ENCODE peak calls at places on chromosomes 11 and 22, in seven cellular contexts. E is activated CD8-positive, alpha-beta T cell treated with anti-CD3 and anti-CD28 coated beads for 36 hours; P is CD8-positive, alpha-beta T cell; S is pancreas; Q is cardiac fibroblast; Y is HCT116; I is sigmoid colon. V is an unnamed sample.

GRCh38 chr22:45314054-45314721 is 4.5 kb downstream of the FAM118A start:
- DNase-seq in P (no peak), Q (no peak), I (no peak), S (no peak), E (no peak), Y (no peak), V (no peak)

GRCh38 chr11:342328-342727 is 21.7 kb upstream of the IFITM3 start:
- DNase-seq in E (no peak), Q (no peak), S (no peak), P (no peak), Y (no peak), I (peak), V (no peak)

GRCh38 chr22:19629331-19629719 is 85.0 kb upstream of the SEPTIN5 start:
- DNase-seq in S (no peak), I (peak), P (no peak), E (no peak), Q (no peak), Y (no peak), V (no peak)

GRCh38 chr11:75536786-75537629 is 11.3 kb upstream of the GDPD5 start:
- DNase-seq in I (no peak), P (no peak), Y (peak), Q (peak), S (no peak), E (peak), V (peak)

GRCh38 chr22:41197808-41198585 is 7.1 kb upstream of the L3MBTL2 start:
- DNase-seq in Q (peak), E (peak), P (no peak), Y (no peak), S (no peak), I (no peak), V (no peak)

GRCh38 chr11:57903441-57904123 is 120.1 kb upstream of the OR9Q1 start:
- DNase-seq in I (no peak), E (peak), Q (peak), Y (peak), P (peak), S (peak), V (no peak)

GRCh38 chr11:73388241-73389133 is 12.3 kb downstream of the RELT start:
- DNase-seq in I (peak), P (no peak), Y (no peak), S (no peak), E (no peak), Q (no peak), V (no peak)

GRCh38 chr22:45328822-45329535 is 19.2 kb downstream of the FAM118A start:
- DNase-seq in E (no peak), I (no peak), Y (no peak), P (no peak), Q (no peak), S (no peak), V (no peak)

GRCh38 chr11:8206251-8207079 is 37.6 kb upstream of the RIC3 start:
- DNase-seq in E (no peak), Y (no peak), P (no peak), I (no peak), S (peak), Q (no peak), V (no peak)

GRCh38 chr11:28834877-28835276 is 726.7 kb downstream of the METTL15 start:
- DNase-seq in S (no peak), Y (no peak), P (no peak), E (no peak), I (no peak), Q (peak), V (no peak)

GRCh38 chr11:16098827-16099226 is 257.5 kb downstream of the SOX6 start:
- DNase-seq in E (no peak), Q (no peak), P (no peak), Y (no peak), I (no peak), S (no peak), V (no peak)

GRCh38 chr22:38569972-38570840 is at the start of gene DMC1:
- DNase-seq in I (peak), S (peak), Q (peak), Y (peak), P (peak), E (peak), V (peak)

GRCh38 chr11:59875856-59876519 is 2.6 kb upstream of the OOSP3 start:
- DNase-seq in Q (no peak), I (no peak), E (no peak), Y (no peak), P (no peak), S (peak), V (no peak)

GRCh38 chr11:68997124-68997994 is 15.7 kb downstream of the MRGPRF start:
- DNase-seq in S (no peak), I (peak), Q (no peak), P (no peak), E (no peak), Y (no peak), V (no peak)

GRCh38 chr11:777288-778255 is at the start of gene GATD1:
- DNase-seq in I (peak), Q (peak), E (peak), Y (peak), S (peak), P (peak), V (peak)

GRCh38 chr11:75272821-75273301 is 32.3 kb downstream of the TPBGL start:
- DNase-seq in S (no peak), Q (no peak), E (no peak), Y (no peak), I (peak), P (peak), V (no peak)

GRCh38 chr11:72816404-72816990 is 2.3 kb downstream of the ATG16L2 start:
- DNase-seq in S (no peak), E (no peak), Q (no peak), P (no peak), Y (no peak), I (no peak), V (no peak)

GRCh38 chr22:40326905-40327735 is 19.2 kb upstream of the ADSL start:
- DNase-seq in I (no peak), E (peak), Y (no peak), P (no peak), S (no peak), Q (peak), V (no peak)

GRCh38 chr22:49690454-49690853 is 137.2 kb downstream of the BRD1 start:
- DNase-seq in E (no peak), P (peak), Y (no peak), I (no peak), Q (no peak), S (no peak), V (no peak)

GRCh38 chr11:8301622-8302021 is 37.9 kb upstream of the LMO1 start:
- DNase-seq in Q (no peak), P (no peak), E (no peak), S (no peak), Y (no peak), I (peak), V (no peak)

GRCh38 chr11:132408877-132409276 is 1038.5 kb downstream of the NTM start:
- DNase-seq in E (no peak), I (no peak), P (no peak), Q (no peak), Y (no peak), S (no peak), V (peak)

GRCh38 chr22:17152971-17153370 is 6.1 kb downstream of the HDHD5 start:
- DNase-seq in P (no peak), Y (no peak), S (no peak), E (no peak), Q (no peak), I (no peak), V (no peak)

GRCh38 chr11:69429716-69430491 is 51.6 kb upstream of the LINC01488 start:
- DNase-seq in I (peak), E (no peak), S (no peak), Q (no peak), P (no peak), Y (no peak), V (no peak)

GRCh38 chr11:135019343-135019742 is 607.3 kb upstream of the B3GAT1 start:
- DNase-seq in Y (no peak), I (no peak), P (no peak), E (no peak), S (no peak), Q (no peak), V (no peak)

GRCh38 chr11:104152941-104153340 is 11.0 kb downstream of the PDGFD start:
- DNase-seq in Q (no peak), P (no peak), S (no peak), I (no peak), E (no peak), Y (no peak), V (no peak)

GRCh38 chr11:65315204-65315865 is 669 bp downstream of the CDC42EP2 start:
- DNase-seq in Y (peak), P (peak), E (peak), S (peak), I (peak), Q (peak), V (peak)

GRCh38 chr11:7450836-7451235 is 34.5 kb upstream of the OLFML1 start:
- DNase-seq in Q (peak), Y (no peak), S (no peak), I (no peak), P (no peak), E (no peak), V (no peak)

GRCh38 chr11:86749861-86750401 is 50.4 kb upstream of the PRSS23 start:
- DNase-seq in I (no peak), E (no peak), S (no peak), P (no peak), Y (no peak), Q (no peak), V (no peak)

GRCh38 chr11:65859812-65860277 is 388 bp upstream of the MUS81 start:
- DNase-seq in P (no peak), E (no peak), Q (no peak), I (no peak), S (no peak), Y (no peak), V (no peak)

GRCh38 chr11:75337195-75337654 is 14.2 kb downstream of the ARRB1 start:
- DNase-seq in Q (peak), Y (no peak), I (peak), P (no peak), E (no peak), S (no peak), V (no peak)

GRCh38 chr11:8917157-8917820 is 6.3 kb downstream of the AKIP1 start:
- DNase-seq in P (no peak), S (no peak), Q (peak), Y (no peak), I (peak), E (no peak), V (no peak)

GRCh38 chr11:2930705-2931415 is 1.6 kb upstream of the PHLDA2 start:
- DNase-seq in Y (peak), S (peak), E (peak), I (peak), Q (peak), P (no peak), V (peak)

GRCh38 chr11:2929511-2929879 is 275 bp upstream of the PHLDA2 start:
- DNase-seq in I (peak), Q (peak), E (peak), Y (peak), S (peak), P (no peak), V (peak)

GRCh38 chr11:2928605-2929510 is at the start of gene PHLDA2:
- DNase-seq in Q (peak), S (peak), I (peak), Y (peak), P (peak), E (peak), V (peak)

GRCh38 chr11:2931416-2931746 is 2.2 kb upstream of the PHLDA2 start:
- DNase-seq in Y (no peak), I (peak), E (no peak), P (no peak), Q (no peak), S (no peak), V (no peak)

GRCh38 chr11:2929880-2930704 is 872 bp upstream of the PHLDA2 start:
- DNase-seq in I (peak), S (peak), Q (peak), P (no peak), Y (peak), E (peak), V (peak)
- TF ChIP-seq CTCF in I (no peak), S (no peak), Q (peak), P (peak), Y (no peak), E (peak), V (peak)

GRCh38 chr11:43874738-43875137 is 5.9 kb upstream of the ALKBH3 start:
- DNase-seq in P (no peak), Q (no peak), Y (no peak), I (no peak), E (no peak), S (no peak), V (no peak)

GRCh38 chr11:43879789-43880639 is 617 bp upstream of the ALKBH3 start:
- DNase-seq in I (no peak), Q (no peak), S (no peak), Y (no peak), P (no peak), E (no peak), V (no peak)

GRCh38 chr11:43880640-43881159 is at the start of gene ALKBH3:
- DNase-seq in Y (peak), E (peak), P (peak), Q (peak), I (peak), S (peak), V (peak)
- TF ChIP-seq CTCF in Y (no peak), E (no peak), P (no peak), Q (no peak), I (no peak), S (no peak), V (no peak)

GRCh38 chr11:77548552-77549439 is 41.0 kb upstream of the AQP11 start:
- DNase-seq in P (no peak), I (no peak), E (no peak), S (no peak), Y (no peak), Q (no peak), V (no peak)
- TF ChIP-seq CTCF in P (no peak), I (no peak), E (peak), S (no peak), Y (no peak), Q (no peak), V (no peak)

GRCh38 chr11:10696797-10697620 is 3.5 kb upstream of the IRAG1 start:
- DNase-seq in S (no peak), Q (no peak), Y (no peak), I (no peak), E (no peak), P (no peak), V (no peak)

GRCh38 chr11:10692716-10693115 is 839 bp downstream of the IRAG1 start:
- DNase-seq in I (no peak), P (no peak), Q (no peak), Y (no peak), E (no peak), S (no peak), V (no peak)

GRCh38 chr11:10695821-10696220 is 2.3 kb upstream of the IRAG1 start:
- DNase-seq in I (no peak), E (no peak), P (no peak), S (no peak), Q (no peak), Y (no peak), V (no peak)

GRCh38 chr11:10693509-10694071 is at the start of gene IRAG1:
- DNase-seq in I (peak), E (no peak), S (no peak), P (no peak), Y (no peak), Q (peak), V (no peak)

DNA sequence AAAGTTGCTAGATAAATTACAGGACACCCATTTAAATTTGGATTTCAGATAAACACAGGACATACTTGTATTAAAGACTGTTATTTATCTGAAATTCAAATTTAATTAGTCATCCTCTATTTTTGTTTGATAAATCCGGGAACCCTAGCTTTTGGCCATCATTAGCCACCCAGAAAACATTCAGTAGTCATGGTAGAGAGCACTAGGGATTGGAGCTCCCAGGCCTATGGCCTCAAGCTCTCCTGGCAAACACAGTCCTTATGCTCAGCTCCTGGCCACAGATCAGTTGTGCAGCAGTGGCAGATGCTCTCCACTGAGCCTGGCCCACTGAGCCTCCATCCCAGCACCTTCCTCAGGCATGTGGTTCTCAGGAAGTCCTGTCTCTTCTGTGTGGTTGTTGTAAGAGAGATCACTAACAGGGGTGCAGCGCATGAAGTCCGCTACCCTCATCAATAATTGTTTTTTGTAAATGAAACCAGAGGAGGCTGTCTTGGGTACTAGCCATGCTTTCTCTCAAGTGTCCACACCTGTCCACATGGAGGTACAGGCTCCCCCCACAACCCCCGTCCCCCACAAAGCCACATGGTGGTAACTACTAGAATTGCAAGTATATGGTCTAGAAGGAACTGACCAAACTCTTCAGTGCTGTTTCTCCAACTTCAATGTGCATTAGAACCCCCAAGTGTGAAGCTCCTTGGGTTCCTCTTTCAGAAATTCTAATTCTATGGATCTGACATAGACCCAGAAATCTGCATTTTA is 1.1 kb upstream of the IRAG1 start:
- DNase-seq in Q (peak), S (no peak), P (no peak), E (no peak), Y (no peak), I (no peak), V (no peak)
- TF ChIP-seq CTCF in Q (no peak), S (no peak), P (no peak), E (no peak), Y (no peak), I (no peak), V (no peak)

DNA sequence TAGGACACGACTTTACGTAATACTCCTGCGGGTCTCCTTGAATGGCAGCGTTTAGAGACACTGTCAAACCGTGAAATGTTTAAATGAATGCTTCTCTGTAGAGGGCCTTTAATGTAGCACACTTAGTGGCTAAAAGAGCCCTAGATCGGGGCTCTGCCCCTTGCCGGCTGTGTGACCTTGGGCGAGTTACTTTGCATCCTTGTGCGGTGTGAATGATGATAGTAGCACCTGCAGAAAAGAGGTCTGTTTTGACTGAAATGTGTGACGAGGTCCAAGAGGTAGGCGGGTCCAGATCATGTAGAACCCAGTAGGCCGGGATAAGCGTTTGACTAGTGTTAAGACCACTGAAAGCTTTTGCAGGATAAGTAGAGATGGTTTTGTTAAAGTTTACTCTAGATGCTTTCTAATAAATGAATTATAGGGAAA is 866 bp downstream of the MED17 start:
- DNase-seq in P (no peak), E (peak), S (no peak), Y (peak), Q (no peak), I (no peak), V (no peak)
- TF ChIP-seq CTCF in P (no peak), E (no peak), S (no peak), Y (no peak), Q (no peak), I (no peak), V (no peak)

GRCh38 chr11:84800755-84801346 is 826.3 kb downstream of the DLG2 start:
- DNase-seq in P (no peak), Q (peak), Y (peak), I (no peak), E (no peak), S (no peak), V (no peak)
- TF ChIP-seq CTCF in P (no peak), Q (peak), Y (peak), I (no peak), E (no peak), S (no peak), V (no peak)

GRCh38 chr11:113163291-113164030 is 150.9 kb upstream of the TTC12 start:
- DNase-seq in S (no peak), E (no peak), Q (peak), I (no peak), Y (no peak), P (no peak), V (no peak)
- TF ChIP-seq CTCF in S (no peak), E (no peak), Q (peak), I (no peak), Y (no peak), P (no peak), V (no peak)

DNA sequence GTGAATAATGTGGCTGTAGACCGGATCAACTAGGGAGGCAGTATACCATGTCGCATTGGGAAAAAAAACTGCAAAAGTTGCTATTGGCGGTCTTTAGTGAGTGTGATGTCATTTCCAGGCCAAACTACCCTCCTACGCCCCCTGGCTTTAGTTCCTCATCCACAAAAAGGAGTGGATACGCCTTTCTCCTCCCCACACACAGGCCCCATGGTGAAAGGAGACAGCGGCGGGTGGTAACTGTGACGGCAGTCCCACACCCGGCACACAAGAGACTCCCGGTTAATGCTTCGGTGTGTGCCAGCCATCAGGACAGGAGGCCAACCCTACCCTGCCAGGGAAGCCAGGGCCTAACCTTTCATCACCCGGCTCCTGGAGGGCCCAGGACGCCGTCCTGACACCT is 11.0 kb downstream of the TP53I11 start:
- DNase-seq in E (no peak), P (no peak), Q (no peak), S (no peak), I (no peak), Y (no peak), V (no peak)
- TF ChIP-seq CTCF in E (no peak), P (no peak), Q (peak), S (no peak), I (no peak), Y (peak), V (no peak)

DNA sequence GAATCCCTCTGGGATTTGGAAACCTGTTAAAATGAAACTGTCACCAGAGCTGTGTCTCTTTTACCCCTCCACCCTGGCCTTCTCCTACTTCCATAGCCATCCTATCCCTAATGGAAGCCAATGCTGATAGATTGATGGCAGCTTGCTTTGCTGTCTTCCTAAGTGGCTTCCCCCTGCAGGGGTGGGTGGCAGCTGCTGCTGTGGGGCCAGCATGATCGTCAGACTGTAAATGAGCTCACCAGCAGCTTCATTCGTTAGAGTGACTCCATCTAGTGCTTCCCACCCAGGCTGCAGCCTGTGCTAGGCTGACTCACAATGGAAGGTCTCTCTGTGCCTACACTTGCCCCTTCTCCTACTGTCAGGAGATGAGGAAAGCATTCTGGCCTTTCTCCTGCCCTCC is 311.0 kb downstream of the BUD13 start:
- DNase-seq in Q (no peak), P (no peak), E (no peak), Y (no peak), I (no peak), S (no peak), V (no peak)
- TF ChIP-seq CTCF in Q (no peak), P (no peak), E (no peak), Y (no peak), I (no peak), S (no peak), V (no peak)

V was measured in GM13977.